ENCODE peak calls at places on chromosomes 2 and 18, in six cellular contexts. K is lower lobe of right lung; B is neural progenitor cell; O is heart right ventricle; G is CD8-positive, alpha-beta T cell; J is cardiac muscle cell. L is an unnamed sample. For H3K4me1 and H3K9me3, the result is how much of the 10 kb centered on the place peaks cover.

GRCh38 chr2:71637168-71637567 is 183.8 kb downstream of the DYSF start:
- DNase-seq in K (no peak), B (no peak), O (no peak), G (no peak), J (no peak), L (no peak)

GRCh38 chr2:218230882-218231281 is 13.9 kb downstream of the ARPC2 start:
- DNase-seq in K (no peak), B (no peak), O (no peak), G (no peak), J (peak), L (no peak)

GRCh38 chr2:165162466-165162865 is 41.4 kb downstream of the SCN3A start:
- DNase-seq in K (no peak), B (no peak), O (no peak), G (no peak), J (no peak), L (no peak)

GRCh38 chr18:7207366-7207765 is 23.5 kb upstream of the LRRC30 start:
- DNase-seq in K (no peak), B (peak), O (no peak), G (no peak), J (peak), L (no peak)

GRCh38 chr18:30927517-30928075 is 114.9 kb downstream of the DSC3 start:
- DNase-seq in K (no peak), B (no peak), O (no peak), G (no peak), J (no peak), L (no peak)

GRCh38 chr2:201779996-201780673 is 598 bp downstream of the ALS2 start:
- DNase-seq in K (no peak), B (no peak), O (no peak), G (no peak), J (peak), L (no peak)

GRCh38 chr2:120052597-120052996 is 39.7 kb downstream of the EPB41L5 start:
- DNase-seq in K (no peak), B (no peak), O (no peak), G (no peak), J (peak), L (no peak)

GRCh38 chr2:240319855-240320560 is 115.5 kb upstream of the GPC1 start:
- DNase-seq in K (no peak), B (peak), O (peak), G (no peak), J (peak), L (no peak)

GRCh38 chr18:41461058-41461560 is 493.9 kb upstream of the PIK3C3 start:
- DNase-seq in K (no peak), B (no peak), O (no peak), G (no peak), J (no peak), L (no peak)

GRCh38 chr2:240127911-240128607 is 8.0 kb downstream of the COPS9 start:
- DNase-seq in K (no peak), B (no peak), O (no peak), G (peak), J (no peak), L (no peak)

GRCh38 chr2:20012282-20013060 is at the start of gene MATN3:
- DNase-seq in K (peak), B (peak), O (no peak), G (no peak), J (peak), L (no peak)

GRCh38 chr18:58264846-58265245 is 220.8 kb downstream of the NEDD4L start:
- DNase-seq in K (no peak), B (no peak), O (no peak), G (no peak), J (no peak), L (no peak)

GRCh38 chr2:26691881-26692813 is at the start of gene KCNK3:
- DNase-seq in K (peak), B (peak), O (peak), G (peak), J (peak), L (no peak)

GRCh38 chr2:155381446-155381845 is 683.0 kb downstream of the KCNJ3 start:
- DNase-seq in K (no peak), B (no peak), O (no peak), G (no peak), J (no peak), L (no peak)

GRCh38 chr2:102520009-102520408 is 47.0 kb downstream of the SLC9A4 start:
- DNase-seq in K (no peak), B (peak), O (no peak), G (no peak), J (peak), L (peak)

GRCh38 chr2:96470636-96471035 is 34.5 kb downstream of the NEURL3 start:
- DNase-seq in K (peak), B (peak), O (peak), G (peak), J (peak), L (peak)

GRCh38 chr2:149410701-149411484 is 80.5 kb downstream of the LYPD6 start:
- DNase-seq in K (no peak), B (no peak), O (no peak), G (no peak), J (no peak), L (no peak)

GRCh38 chr2:134469516-134470115 is 215.7 kb downstream of the MGAT5 start:
- DNase-seq in K (no peak), B (no peak), O (no peak), G (peak), J (no peak), L (no peak)

GRCh38 chr18:11040823-11041712 is 108.3 kb downstream of the PIEZO2 start:
- DNase-seq in K (no peak), B (peak), O (peak), G (no peak), J (peak), L (peak)

GRCh38 chr18:43481069-43481468 is 203.8 kb upstream of the SYT4 start:
- DNase-seq in K (no peak), B (no peak), O (no peak), G (no peak), J (no peak), L (no peak)

GRCh38 chr18:57959278-57959677 is 84.7 kb upstream of the NEDD4L start:
- DNase-seq in K (peak), B (peak), O (no peak), G (no peak), J (peak), L (peak)

GRCh38 chr2:179106342-179107178 is 56.6 kb upstream of the CCDC141 start:
- DNase-seq in K (no peak), B (no peak), O (peak), G (no peak), J (peak), L (no peak)

GRCh38 chr2:239780236-239780997 is 244.7 kb downstream of the NDUFA10 start:
- DNase-seq in K (no peak), B (no peak), O (no peak), G (no peak), J (no peak), L (no peak)

GRCh38 chr18:48122816-48123215 is 192.4 kb upstream of the SMAD2 start:
- DNase-seq in K (no peak), B (no peak), O (no peak), G (no peak), J (no peak), L (no peak)

GRCh38 chr2:158716091-158716815 is 78.9 kb upstream of the DAPL1 start:
- DNase-seq in K (no peak), B (peak), O (peak), G (no peak), J (peak), L (no peak)

GRCh38 chr2:170533156-170533555 is 182.0 kb upstream of the SP5 start:
- DNase-seq in K (no peak), B (no peak), O (no peak), G (no peak), J (no peak), L (no peak)

GRCh38 chr18:39946623-39947061 is 2008.4 kb upstream of the PIK3C3 start:
- DNase-seq in K (no peak), B (no peak), O (no peak), G (no peak), J (peak), L (no peak)

GRCh38 chr2:113217455-113218282 is 43.9 kb downstream of the PSD4 start:
- DNase-seq in K (no peak), B (peak), O (peak), G (no peak), J (no peak), L (no peak)

GRCh38 chr2:10847008-10847407 is 34.4 kb upstream of the PDIA6 start:
- DNase-seq in K (no peak), B (no peak), O (peak), G (no peak), J (no peak), L (no peak)

GRCh38 chr2:144454466-144455287 is 65.2 kb downstream of the ZEB2 start:
- DNase-seq in K (no peak), B (no peak), O (no peak), G (no peak), J (no peak), L (no peak)

GRCh38 chr2:9967053-9967775 is 15.7 kb downstream of the GRHL1 start:
- DNase-seq in K (no peak), B (no peak), O (no peak), G (no peak), J (no peak), L (no peak)

GRCh38 chr2:20149703-20150030 is 75.3 kb downstream of the SDC1 start:
- DNase-seq in K (no peak), B (no peak), O (no peak), G (no peak), J (no peak), L (no peak)

GRCh38 chr18:8754995-8755955 is 49.9 kb downstream of the MTCL1 start:
- DNase-seq in K (no peak), B (no peak), O (no peak), G (peak), J (peak), L (no peak)

GRCh38 chr2:36449213-36449612 is 93.6 kb downstream of the CRIM1 start:
- DNase-seq in K (no peak), B (no peak), O (no peak), G (no peak), J (no peak), L (no peak)

GRCh38 chr2:171345971-171346722 is 87.6 kb downstream of the METTL8 start:
- DNase-seq in K (no peak), B (no peak), O (no peak), G (no peak), J (peak), L (no peak)

GRCh38 chr2:176159678-176160250 is 2.7 kb downstream of the HOXD3 start:
- DNase-seq in K (no peak), B (peak), O (no peak), G (no peak), J (no peak), L (no peak)
- H3K4me3 ChIP-seq in K (no peak), B (no peak), O (peak), G (no peak), J (no peak), L (no peak)

DNA sequence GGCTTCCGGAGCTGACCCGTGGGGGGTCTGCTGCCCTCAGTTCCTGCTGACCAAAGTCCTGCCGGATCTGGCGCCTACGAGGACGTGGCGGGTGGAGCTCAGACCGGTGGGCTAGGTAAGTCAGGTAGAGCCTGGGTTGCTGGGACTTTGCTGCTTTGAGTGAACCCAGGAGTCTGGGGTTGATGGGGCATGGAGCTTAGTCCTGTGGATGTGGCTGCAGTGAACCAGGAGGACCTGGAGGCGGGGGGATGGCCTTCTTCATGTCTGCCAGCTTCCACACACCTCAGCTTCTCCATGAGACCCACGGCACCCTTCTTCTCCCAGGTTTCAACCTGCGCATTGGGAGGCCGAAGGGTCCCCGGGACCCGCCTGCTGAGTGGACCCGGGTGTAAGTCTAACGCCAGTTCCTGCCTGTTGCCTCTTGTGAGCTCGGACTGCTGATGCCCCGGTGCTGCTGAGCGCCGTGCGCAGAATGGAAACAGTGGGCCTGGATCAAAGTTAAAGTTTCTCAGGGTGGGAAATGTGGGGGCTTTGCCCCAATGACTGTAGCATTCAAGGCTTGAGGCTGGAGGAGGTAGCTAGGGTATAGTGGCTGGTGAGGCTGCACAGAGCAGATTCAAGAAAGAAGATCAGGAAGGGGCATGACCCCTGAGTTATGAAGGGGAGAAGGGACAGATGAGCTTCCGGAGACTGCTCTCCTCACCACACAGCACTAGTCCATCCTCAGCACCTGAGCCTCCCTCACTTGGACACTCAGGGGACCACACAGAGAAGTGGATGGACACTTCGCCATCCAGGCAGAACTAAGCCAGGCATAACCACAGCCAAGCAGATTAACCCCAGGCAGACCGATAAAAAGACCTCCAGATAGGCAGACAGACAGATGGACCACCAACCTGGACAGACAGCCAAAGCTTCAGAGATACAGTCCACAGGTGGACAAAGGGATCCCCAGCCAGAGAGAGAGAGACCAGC is 17.3 kb downstream of the PTPN18 start:
- DNase-seq in K (no peak), B (no peak), O (no peak), G (no peak), J (no peak), L (no peak)
- H3K4me1 ChIP-seq in K (half or more), B (under half), O (under half), G (under half), J (under half), L (under half)

GRCh38 chr2:220783651-220784050 is 788.5 kb downstream of the EPHA4 start:
- DNase-seq in K (no peak), B (no peak), O (no peak), G (no peak), J (no peak), L (no peak)
- H3K9me3 ChIP-seq in K (under half), B (under half), O (under half), G (under half), J (under half), L (under half)

GRCh38 chr2:108536133-108536780 is 2.0 kb downstream of the LIMS1 start:
- DNase-seq in K (no peak), B (no peak), O (no peak), G (no peak), J (peak), L (no peak)
- H3K4me3 ChIP-seq in K (peak), B (peak), O (no peak), G (no peak), J (peak), L (no peak)

DNA sequence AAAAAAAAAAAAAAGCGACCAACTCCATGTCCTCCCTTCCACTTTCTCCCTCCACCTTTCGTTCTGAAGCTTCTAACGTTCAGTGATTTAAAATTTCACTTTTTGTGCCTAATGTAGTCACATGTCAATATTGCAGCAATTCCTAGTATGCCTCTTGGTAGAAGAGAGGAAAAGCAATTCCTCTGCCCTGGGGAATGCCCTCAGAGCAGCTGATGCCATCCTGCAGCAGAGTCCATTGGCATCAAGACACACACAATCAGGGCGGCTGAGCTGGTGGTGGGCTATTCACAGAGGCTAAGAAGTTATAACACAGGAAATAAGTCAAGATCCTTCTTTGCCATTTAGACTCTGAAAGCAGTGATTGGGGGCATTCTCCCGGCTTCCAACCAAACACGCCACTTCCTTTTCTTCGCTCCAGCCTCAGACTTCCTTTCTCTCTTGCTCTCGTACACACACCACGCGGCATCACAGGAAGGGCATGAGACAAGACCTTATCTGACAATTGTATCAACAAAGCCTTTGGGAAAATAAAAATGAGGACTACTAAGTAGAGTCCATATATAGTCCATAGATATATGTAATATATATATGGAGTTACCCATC is 71.9 kb downstream of the MOGAT1 start:
- DNase-seq in K (no peak), B (no peak), O (no peak), G (no peak), J (peak), L (no peak)
- H3K4me1 ChIP-seq in K (under half), B (under half), O (under half), G (under half), J (under half), L (under half)

GRCh38 chr18:78922856-78923255 is 56.8 kb upstream of the SALL3 start:
- DNase-seq in K (no peak), B (no peak), O (no peak), G (no peak), J (no peak), L (no peak)
- H3K9me3 ChIP-seq in K (under half), B (under half), O (under half), G (under half), J (under half), L (under half)

DNA sequence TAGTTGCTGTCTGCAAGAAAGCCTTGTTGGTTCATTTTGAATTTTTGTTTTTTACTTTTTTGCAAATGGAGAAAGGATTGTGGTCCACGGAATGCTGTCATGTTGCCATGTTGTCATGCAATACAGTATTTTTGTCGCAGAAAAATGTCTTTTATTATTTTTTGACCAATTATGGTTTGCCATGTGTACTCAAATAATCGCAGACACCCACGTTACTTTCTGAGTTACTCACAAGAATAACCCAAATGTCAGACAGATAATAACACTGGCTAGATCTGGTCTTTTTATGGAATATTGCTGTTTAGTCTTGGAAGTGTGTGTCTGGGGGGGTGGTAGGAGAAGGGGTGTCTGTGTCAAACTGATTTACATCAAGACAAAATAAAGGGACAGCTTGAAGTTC is 188.9 kb downstream of the LTBP1 start:
- DNase-seq in K (no peak), B (no peak), O (no peak), G (no peak), J (peak), L (no peak)
- H3K4me3 ChIP-seq in K (peak), B (no peak), O (no peak), G (no peak), J (no peak), L (no peak)

L was measured in iPS DF 6.9.